ENCODE peak calls at places on chromosomes 4 and X, in five cellular contexts. I, E, Q, O and P are unnamed samples.

GRCh38 chr4:88722828-88723227 is 25.2 kb upstream of the NAP1L5 start:
- DNase-seq in I (no peak), E (no peak), Q (no peak), O (no peak), P (no peak)

GRCh38 chrX:1097328-1097727 is 115.1 kb downstream of the CRLF2 start:
- DNase-seq in I (no peak), E (no peak), Q (no peak), O (no peak), P (no peak)

GRCh38 chrX:109889289-109890006 is 113.5 kb upstream of the TMEM164 start:
- DNase-seq in I (no peak), E (peak; percentile 69), Q (peak; percentile 37), O (no peak), P (peak; percentile 15)

GRCh38 chr4:126731062-126731461 is 901.7 kb upstream of the INTU start:
- DNase-seq in I (no peak), E (no peak), Q (no peak), O (no peak), P (no peak)

GRCh38 chrX:10628906-10629305 is 8.5 kb upstream of the MID1 start:
- DNase-seq in I (no peak), E (no peak), Q (no peak), O (no peak), P (no peak)

GRCh38 chr4:146340798-146341197 is 126.5 kb downstream of the REELD1 start:
- DNase-seq in I (no peak), E (peak; percentile 39), Q (no peak), O (no peak), P (no peak)

GRCh38 chr4:123418486-123418931 is 21.9 kb downstream of the SPRY1 start:
- DNase-seq in I (no peak), E (peak; percentile 94), Q (no peak), O (peak; percentile 56), P (peak; percentile 82)

GRCh38 chrX:65587616-65588526 is 53.3 kb upstream of the LAS1L start:
- DNase-seq in I (no peak), E (peak; percentile 89), Q (no peak), O (no peak), P (peak; percentile 37)

GRCh38 chr4:150234246-150234645 is 156.0 kb downstream of the DCLK2 start:
- DNase-seq in I (no peak), E (peak; percentile 41), Q (no peak), O (no peak), P (no peak)

GRCh38 chr4:184506527-184507121 is 32.3 kb upstream of the IRF2 start:
- DNase-seq in I (peak; percentile 72), E (peak; percentile 14), Q (peak; percentile 8), O (no peak), P (no peak)

GRCh38 chrX:150806827-150807226 is 91.6 kb downstream of the CD99L2 start:
- DNase-seq in I (no peak), E (no peak), Q (no peak), O (no peak), P (no peak)

GRCh38 chr4:117479673-117480072 is 394.3 kb upstream of the TRAM1L1 start:
- DNase-seq in I (no peak), E (no peak), Q (no peak), O (no peak), P (no peak)

GRCh38 chrX:153925739-153926593 is at the start of gene ARHGAP4:
- DNase-seq in I (peak; percentile 57), E (no peak), Q (no peak), O (no peak), P (no peak)

GRCh38 chrX:37905436-37906147 is 58.2 kb upstream of the DYNLT3 start:
- DNase-seq in I (no peak), E (peak; percentile 40), Q (peak; percentile 49), O (no peak), P (no peak)

GRCh38 chr4:20086768-20087167 is 164.9 kb upstream of the SLIT2 start:
- DNase-seq in I (no peak), E (peak; percentile 18), Q (no peak), O (no peak), P (no peak)

GRCh38 chrX:40644175-40644574 is 3.2 kb downstream of the CXorf38 start:
- DNase-seq in I (no peak), E (peak; percentile 64), Q (no peak), O (no peak), P (no peak)

GRCh38 chr4:62398318-62398717 is 1198.2 kb downstream of the ADGRL3 start:
- DNase-seq in I (no peak), E (no peak), Q (no peak), O (no peak), P (no peak)

GRCh38 chr4:97978791-97979488 is 164.3 kb downstream of the STPG2 start:
- DNase-seq in I (no peak), E (no peak), Q (no peak), O (no peak), P (no peak)

GRCh38 chr4:125060376-125060775 is 254.4 kb upstream of the FAT4 start:
- DNase-seq in I (no peak), E (no peak), Q (no peak), O (no peak), P (no peak)

GRCh38 chrX:73289039-73289438 is 74.4 kb upstream of the NAP1L2 start:
- DNase-seq in I (no peak), E (no peak), Q (no peak), O (no peak), P (no peak)

GRCh38 chrX:11427082-11428033 is 134.1 kb downstream of the AMELX start:
- DNase-seq in I (peak; percentile 43), E (peak; percentile 46), Q (peak; percentile 43), O (no peak), P (no peak)

GRCh38 chr4:81453024-81453423 is 18.7 kb downstream of the RASGEF1B start:
- DNase-seq in I (no peak), E (no peak), Q (no peak), O (no peak), P (no peak)

GRCh38 chr4:143207555-143207954 is 22.8 kb downstream of the USP38 start:
- DNase-seq in I (no peak), E (peak; percentile 23), Q (no peak), O (no peak), P (no peak)

GRCh38 chr4:86818211-86818610 is 31.0 kb downstream of the SLC10A6 start:
- DNase-seq in I (no peak), E (peak; percentile 23), Q (no peak), O (no peak), P (no peak)

GRCh38 chr4:147488551-147488950 is 7.7 kb downstream of the EDNRA start:
- DNase-seq in I (no peak), E (peak; percentile 31), Q (no peak), O (no peak), P (no peak)

GRCh38 chr4:99720206-99720605 is 62.6 kb upstream of the C4orf54 start:
- DNase-seq in I (no peak), E (no peak), Q (no peak), O (no peak), P (no peak)

GRCh38 chr4:108331905-108332632 is 163.3 kb upstream of the LEF1 start:
- DNase-seq in I (no peak), E (no peak), Q (no peak), O (no peak), P (no peak)

GRCh38 chr4:129323630-129324029 is 227.7 kb downstream of the C4orf33 start:
- DNase-seq in I (no peak), E (no peak), Q (no peak), O (no peak), P (no peak)

DNA sequence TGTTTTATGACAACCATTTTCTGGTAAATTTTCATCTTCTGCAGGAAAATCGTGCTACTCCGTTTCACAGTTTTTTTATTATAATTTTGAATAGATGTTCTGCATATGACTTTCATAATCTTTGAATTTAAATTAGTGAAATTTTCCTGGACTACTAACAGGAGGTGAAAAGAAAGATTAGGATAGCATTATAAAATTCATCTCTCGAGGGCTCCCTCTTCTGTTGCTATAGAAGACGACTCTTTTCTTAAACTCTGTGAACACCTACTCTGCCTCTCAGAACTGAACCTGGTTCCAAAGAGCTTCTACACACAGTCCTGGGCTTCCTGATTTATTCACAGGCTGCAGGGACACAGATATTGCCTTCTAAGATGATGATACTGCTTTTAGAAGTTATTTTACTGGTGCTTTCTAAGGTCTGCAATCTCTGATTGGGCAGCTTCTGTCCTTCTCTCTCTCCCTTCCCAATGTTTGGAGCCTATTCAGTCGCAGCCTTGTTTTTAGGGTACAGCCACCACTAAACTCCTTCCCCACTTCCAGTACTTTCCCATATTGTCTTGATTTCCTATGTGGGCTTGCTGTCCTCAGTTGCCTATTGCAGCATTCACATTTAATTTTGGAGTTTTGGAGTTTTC is 10.1 kb upstream of the SAP30 start:
- DNase-seq in I (no peak), E (peak; percentile 43), Q (no peak), O (no peak), P (no peak)
- TF ChIP-seq CTCF in I (no peak), E (peak; percentile 40), Q (peak; percentile 22), O (peak; percentile 25), P (peak; percentile 39)

DNA sequence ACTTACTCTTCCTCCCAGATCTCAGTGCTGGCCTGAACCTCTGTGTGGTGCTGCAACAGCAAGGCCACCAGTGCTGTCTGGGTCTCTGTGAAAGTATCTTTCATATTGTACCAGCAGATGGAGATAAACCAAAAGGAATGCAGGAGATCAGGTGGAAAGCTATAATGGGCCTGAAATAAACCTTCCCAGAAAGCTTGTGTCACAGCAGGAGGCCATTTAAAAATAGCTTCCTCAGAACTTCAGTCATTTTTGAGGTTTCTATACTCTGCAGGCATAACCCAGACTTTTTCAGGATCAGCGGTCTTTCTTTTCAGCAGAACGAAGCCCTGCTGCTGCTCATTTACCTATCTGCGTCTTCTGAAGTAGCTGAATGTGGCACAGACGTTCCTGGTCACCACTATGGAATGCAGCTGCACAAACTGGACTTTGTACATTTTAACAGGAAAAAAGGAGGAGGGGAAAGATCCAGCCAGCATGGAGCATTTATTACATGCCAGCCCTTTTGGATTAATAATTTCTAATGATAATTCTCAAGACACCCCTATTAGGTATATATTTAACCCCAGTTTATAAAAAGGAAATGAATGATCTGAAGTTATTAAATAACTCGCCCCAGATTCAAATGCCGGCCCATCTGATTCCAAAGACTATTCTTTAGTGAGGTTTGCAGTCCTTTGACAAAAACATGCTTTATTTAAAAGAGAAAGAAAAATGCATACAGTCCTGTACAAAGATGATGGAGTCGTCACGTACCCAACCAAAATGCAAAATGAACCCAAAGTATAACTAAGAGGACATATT is 119.7 kb downstream of the NFKB1 start:
- DNase-seq in I (peak; percentile 41), E (peak; percentile 71), Q (no peak), O (peak; percentile 72), P (peak; percentile 42)
- TF ChIP-seq CTCF in I (no peak), E (peak; percentile 65), Q (no peak), O (peak; percentile 55), P (peak; percentile 53)

DNA sequence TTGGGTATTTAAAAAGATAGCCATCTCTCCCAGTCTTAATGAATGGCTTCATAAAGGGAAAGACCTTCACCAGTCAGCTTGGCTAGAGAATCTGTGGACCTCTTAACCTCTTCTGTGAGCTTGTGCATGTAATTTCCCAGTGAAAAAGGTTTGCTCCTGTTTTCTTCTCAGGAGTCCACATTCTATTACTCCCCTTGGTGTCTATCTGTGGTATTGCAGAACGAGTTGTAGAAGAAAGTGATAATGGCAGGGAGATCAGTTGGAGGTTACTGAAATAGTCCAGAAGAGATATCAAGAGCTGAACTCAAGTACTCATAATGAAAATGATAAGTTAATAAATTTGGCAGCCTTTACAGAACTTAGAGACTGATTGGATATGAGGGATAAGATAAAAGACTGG is 16.5 kb upstream of the VAMP7 start:
- DNase-seq in I (no peak), E (no peak), Q (no peak), O (no peak), P (no peak)
- TF ChIP-seq CTCF in I (no peak), E (no peak), Q (no peak), O (no peak), P (no peak)

GRCh38 chr4:13248621-13249298 is 235.4 kb downstream of the RAB28 start:
- DNase-seq in I (no peak), E (no peak), Q (no peak), O (no peak), P (no peak)
- TF ChIP-seq CTCF in I (no peak), E (peak; percentile 34), Q (no peak), O (peak; percentile 48), P (no peak)

GRCh38 chr4:91734682-91735081 is 569.1 kb upstream of the GRID2 start:
- DNase-seq in I (no peak), E (no peak), Q (no peak), O (no peak), P (no peak)
- TF ChIP-seq CTCF in I (no peak), E (no peak), Q (no peak), O (no peak), P (no peak)